ENCODE peak calls at places on chromosomes 2 and 18, in four cellular contexts. T is dermis blood vessel endothelial cell, B is GM10248, A is spleen. I is an unnamed sample.

GRCh38 chr2:21452678-21453077 is 328.9 kb downstream of the TDRD15 start:
- DNase-seq in A (no peak), B (no peak), T (no peak), I (peak; percentile 77)

GRCh38 chr2:124323321-124323720 is 298.2 kb downstream of the CNTNAP5 start:
- DNase-seq in A (no peak), T (no peak), B (no peak), I (no peak)

GRCh38 chr2:212646698-212647097 is 108.1 kb upstream of the ERBB4 start:
- DNase-seq in A (no peak), T (no peak), B (no peak), I (no peak)

GRCh38 chr2:60972889-60973656 is 44.4 kb upstream of the PEX13 start:
- DNase-seq in B (no peak), T (no peak), A (peak; percentile 79), I (no peak)

GRCh38 chr2:137689549-137689948 is 274.7 kb upstream of the HNMT start:
- DNase-seq in A (no peak), B (no peak), T (no peak), I (no peak)

GRCh38 chr2:36277146-36277808 is 78.3 kb upstream of the CRIM1 start:
- DNase-seq in B (no peak), T (peak; percentile 21), A (no peak), I (no peak)

GRCh38 chr2:176569574-176569973 is 300.3 kb downstream of the MTX2 start:
- DNase-seq in A (no peak), B (no peak), T (no peak), I (no peak)

GRCh38 chr18:5630057-5630765 is 86.4 kb upstream of the EPB41L3 start:
- DNase-seq in T (peak; percentile 66), A (peak; percentile 80), B (peak; percentile 45), I (peak; percentile 91)

GRCh38 chr18:13725566-13726227 is 661 bp downstream of the FAM210A start:
- DNase-seq in A (no peak), T (no peak), B (peak; percentile 11), I (peak; percentile 13)

GRCh38 chr2:172985139-172985874 is 90.3 kb upstream of the MAP3K20 start:
- DNase-seq in A (no peak), T (peak; percentile 70), B (no peak), I (no peak)

GRCh38 chr2:190106783-190107182 is 44.3 kb upstream of the MSTN start:
- DNase-seq in T (no peak), A (no peak), B (no peak), I (no peak)

GRCh38 chr2:10390369-10390801 is 57.7 kb downstream of the ODC1 start:
- DNase-seq in A (no peak), B (no peak), T (peak; percentile 37), I (no peak)

GRCh38 chr18:7071600-7071999 is 46.0 kb downstream of the LAMA1 start:
- DNase-seq in T (no peak), A (no peak), B (no peak), I (no peak)

GRCh38 chr2:8605350-8606065 is 76.3 kb upstream of the ID2 start:
- DNase-seq in A (no peak), T (no peak), B (no peak), I (no peak)

GRCh38 chr2:169849710-169850109 is 22.5 kb downstream of the UBR3 start:
- DNase-seq in A (no peak), T (no peak), B (no peak), I (no peak)

GRCh38 chr2:153115141-153115540 is 363.4 kb downstream of the RPRM start:
- DNase-seq in B (no peak), A (no peak), T (no peak), I (no peak)

GRCh38 chr18:33116376-33116775 is 324.1 kb downstream of the CCDC178 start:
- DNase-seq in A (peak; percentile 57), T (peak; percentile 94), B (no peak), I (no peak)

GRCh38 chr2:219027511-219028055 is 13.7 kb downstream of the CFAP65 start:
- DNase-seq in B (no peak), A (peak; percentile 69), T (no peak), I (no peak)

GRCh38 chr2:217270089-217270800 is 410.4 kb upstream of the TNP1 start:
- DNase-seq in T (no peak), A (no peak), B (no peak), I (no peak)

GRCh38 chr2:238315031-238315595 is 5.2 kb upstream of the TRAF3IP1 start:
- DNase-seq in A (no peak), T (no peak), B (no peak), I (no peak)

GRCh38 chr2:110993557-110994231 is 127.0 kb upstream of the BCL2L11 start:
- DNase-seq in B (no peak), T (peak; percentile 55), A (no peak), I (no peak)

GRCh38 chr2:157789161-157789720 is 86.9 kb downstream of the ACVR1 start:
- DNase-seq in B (no peak), A (no peak), T (peak; percentile 39), I (no peak)